ENCODE peak calls at places on chromosomes 4 and X, in eight cellular contexts. H is right lobe of liver, F is endodermal cell, G is H9, Y is spleen, I is stomach, Z is heart right ventricle, U is H1. T is an unnamed sample.

GRCh38 chr4:2794707-2795557 is 2.0 kb downstream of the SH3BP2 start:
- DNase-seq in H (peak; percentile 81), F (peak; percentile 44), G (no peak), Y (peak; percentile 92), I (peak; percentile 53), Z (no peak), U (no peak), T (no peak)

GRCh38 chrX:11412715-11413623 is 119.8 kb downstream of the AMELX start:
- DNase-seq in H (no peak), F (no peak), G (no peak), Y (no peak), I (no peak), Z (no peak), U (no peak), T (no peak)

GRCh38 chr4:109574931-109575804 is 15.1 kb downstream of the MCUB start:
- DNase-seq in H (no peak), F (no peak), G (no peak), Y (no peak), I (no peak), Z (no peak), U (no peak), T (no peak)

GRCh38 chrX:41027388-41027787 is 57.9 kb upstream of the USP9X start:
- DNase-seq in H (no peak), F (no peak), G (no peak), Y (no peak), I (no peak), Z (no peak), U (no peak), T (peak; percentile 77)

GRCh38 chr4:3252831-3253641 is 4.1 kb downstream of the MSANTD1 start:
- DNase-seq in H (peak; percentile 10), F (peak; percentile 43), G (peak; percentile 27), Y (peak; percentile 78), I (no peak), Z (no peak), U (no peak), T (no peak)

GRCh38 chrX:115549008-115549407 is 12.0 kb upstream of the PLS3 start:
- DNase-seq in H (no peak), F (no peak), G (no peak), Y (no peak), I (no peak), Z (no peak), U (no peak), T (no peak)

GRCh38 chr4:143254479-143255216 is 69.9 kb downstream of the USP38 start:
- DNase-seq in H (no peak), F (peak; percentile 84), G (peak; percentile 76), Y (no peak), I (no peak), Z (no peak), U (peak; percentile 57), T (no peak)

GRCh38 chr4:159171287-159171686 is 68.4 kb downstream of the RAPGEF2 start:
- DNase-seq in H (no peak), F (no peak), G (no peak), Y (no peak), I (no peak), Z (no peak), U (no peak), T (peak; percentile 32)

GRCh38 chr4:185585211-185585610 is 49.9 kb upstream of the PDLIM3 start:
- DNase-seq in H (no peak), F (no peak), G (no peak), Y (no peak), I (no peak), Z (no peak), U (no peak), T (no peak)
- TF ChIP-seq CTCF in H (no peak), F (no peak), G (no peak), Y (no peak), I (no peak), Z (no peak), U (no peak), T (no peak)

DNA sequence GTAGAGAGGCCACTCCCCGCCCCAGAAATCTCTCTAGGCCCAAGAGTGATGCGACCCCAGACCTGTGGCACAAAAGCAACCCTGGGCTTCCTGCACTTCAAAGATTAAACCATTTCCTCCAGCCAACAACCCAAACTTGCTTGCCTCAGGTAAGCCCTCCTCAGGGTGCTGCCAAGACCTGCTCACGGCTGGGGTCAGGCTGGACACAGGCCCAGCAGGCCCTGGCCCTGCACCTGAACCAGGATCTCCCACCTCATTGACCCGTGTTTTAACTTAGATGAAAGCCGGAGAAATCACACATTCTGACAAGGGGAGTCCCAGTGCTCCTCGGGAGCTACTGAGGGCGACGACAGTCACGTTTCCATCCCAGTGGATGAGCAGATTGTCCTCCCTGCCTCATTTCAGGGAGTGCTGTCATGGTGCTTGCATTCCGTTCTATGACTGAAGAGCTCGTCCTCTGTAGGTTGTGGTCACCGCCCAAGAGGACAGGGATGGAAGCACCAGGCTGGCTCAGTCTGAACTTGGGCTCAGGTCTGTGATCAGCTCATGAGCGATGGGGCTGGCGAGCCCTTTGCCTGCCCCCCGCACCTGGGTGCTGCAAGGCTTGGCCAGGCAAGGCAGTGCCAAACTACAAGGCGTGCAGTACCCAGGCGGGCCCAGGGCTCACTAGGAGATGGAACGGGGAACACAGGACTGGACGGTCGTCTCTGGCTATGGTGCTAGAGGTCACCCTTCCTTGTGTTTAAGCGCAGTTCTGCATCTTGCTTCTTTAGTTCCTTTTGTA is 25.9 kb downstream of the WDR1 start:
- DNase-seq in H (no peak), F (no peak), G (no peak), Y (peak; percentile 70), I (no peak), Z (no peak), U (no peak), T (no peak)
- H3K4me1 ChIP-seq in H (no peaks in the 10 kb centered on the region), F (no peaks in the 10 kb centered on the region), G (no peaks in the 10 kb centered on the region), Y (peaks cover 60% of the 10 kb centered on the region), I (peaks cover 46% of the 10 kb centered on the region), Z (peaks cover 83% of the 10 kb centered on the region), U (peaks cover 16% of the 10 kb centered on the region), T (peaks cover 12% of the 10 kb centered on the region)

DNA sequence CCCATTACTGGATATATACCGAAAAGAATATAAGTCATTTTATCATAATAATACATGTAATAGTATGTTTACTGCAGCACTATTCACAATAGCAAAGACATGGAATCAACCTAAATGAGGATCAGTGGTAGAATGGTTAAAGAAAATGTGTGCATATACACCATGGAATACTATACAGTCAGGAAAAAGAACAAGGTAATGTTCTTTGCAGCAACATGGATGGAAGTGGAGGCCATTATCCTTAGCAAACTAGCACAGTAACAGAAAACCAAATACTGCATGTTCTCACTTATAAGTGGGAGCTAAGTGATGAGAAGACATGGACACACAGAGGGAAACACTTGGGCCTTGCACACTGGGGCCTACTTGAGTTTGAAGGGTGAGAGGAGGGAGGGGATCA is 207.4 kb upstream of the APOOL start:
- DNase-seq in H (no peak), F (no peak), G (no peak), Y (no peak), I (no peak), Z (no peak), U (no peak), T (no peak)
- TF ChIP-seq CTCF in H (no peak), F (no peak), G (no peak), Y (no peak), I (no peak), Z (no peak), U (no peak), T (no peak)

GRCh38 chr4:8275511-8275910 is 6.0 kb downstream of the HTRA3 start:
- DNase-seq in H (no peak), F (no peak), G (no peak), Y (no peak), I (no peak), Z (no peak), U (no peak), T (no peak)
- H3K4me1 ChIP-seq in H (no peaks in the 10 kb centered on the region), F (no peaks in the 10 kb centered on the region), G (no peaks in the 10 kb centered on the region), Y (peaks cover 50% of the 10 kb centered on the region), I (peaks cover 33% of the 10 kb centered on the region), Z (peaks cover 69% of the 10 kb centered on the region), U (no peaks in the 10 kb centered on the region), T (no peaks in the 10 kb centered on the region)

DNA sequence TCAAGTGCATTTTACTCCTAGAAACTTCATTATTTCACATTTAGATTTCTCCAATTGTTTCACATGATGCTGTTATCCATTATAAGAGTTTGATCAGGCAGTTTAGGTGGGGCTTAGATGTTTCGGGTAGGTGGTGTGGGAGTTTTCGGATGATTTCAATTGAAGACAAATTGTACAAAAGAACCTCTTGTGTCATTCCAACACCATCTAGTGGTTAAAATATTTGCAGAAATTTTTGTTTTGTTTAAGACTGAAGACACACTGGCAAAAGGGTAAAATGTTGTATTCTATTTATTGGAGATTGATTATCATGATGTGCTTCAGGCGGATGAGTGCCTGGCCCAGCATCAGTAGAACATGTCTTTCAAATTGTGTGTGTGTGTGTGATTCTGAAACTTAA is 212.7 kb downstream of the SH3BGRL start:
- DNase-seq in H (no peak), F (no peak), G (no peak), Y (no peak), I (no peak), Z (no peak), U (no peak), T (no peak)
- TF ChIP-seq CTCF in H (peak; percentile 14), F (no peak), G (no peak), Y (no peak), I (no peak), Z (peak; percentile 19), U (no peak), T (no peak)

GRCh38 chr4:15031993-15032660 is 29.8 kb downstream of the CPEB2 start:
- DNase-seq in H (no peak), F (no peak), G (no peak), Y (no peak), I (no peak), Z (no peak), U (no peak), T (no peak)
- H3K4me1 ChIP-seq in H (no peaks in the 10 kb centered on the region), F (no peaks in the 10 kb centered on the region), G (no peaks in the 10 kb centered on the region), Y (peaks cover 26% of the 10 kb centered on the region), I (peaks cover 20% of the 10 kb centered on the region), Z (peaks cover 63% of the 10 kb centered on the region), U (no peaks in the 10 kb centered on the region), T (peaks cover 31% of the 10 kb centered on the region)